ENCODE peak calls at places on chromosomes 3 and 15, in seven cellular contexts. D is naive thymus-derived CD4-positive, alpha-beta T cell; U is GM06990; E is psoas muscle; I is hepatocyte; N is astrocyte of the spinal cord; C is aorta. R is an unnamed sample.

GRCh38 chr3:61541694-61542093 is 19.7 kb upstream of the PTPRG start:
- DNase-seq in I (no peak), D (no peak), E (no peak), U (no peak), C (no peak), N (no peak), R (no peak)

GRCh38 chr3:104909188-104909587 is 457.5 kb upstream of the ALCAM start:
- DNase-seq in D (no peak), N (peak), E (no peak), C (no peak), U (no peak), I (peak), R (peak)

GRCh38 chr3:73621388-73621787 is 3.4 kb downstream of the PDZRN3 start:
- DNase-seq in E (no peak), U (no peak), C (no peak), D (no peak), I (peak), N (no peak), R (no peak)

GRCh38 chr3:125281411-125281810 is 68.9 kb upstream of the SLC12A8 start:
- DNase-seq in N (peak), E (no peak), U (no peak), D (no peak), C (no peak), I (no peak), R (no peak)

GRCh38 chr15:90063733-90064247 is 38.5 kb downstream of the IDH2 start:
- DNase-seq in E (no peak), I (no peak), U (no peak), N (no peak), C (peak), D (no peak), R (no peak)

GRCh38 chr3:122183893-122184590 is 574 bp downstream of the CASR start:
- DNase-seq in C (no peak), D (no peak), U (peak), N (no peak), E (no peak), I (no peak), R (no peak)

GRCh38 chr3:16865335-16865734 is 19.4 kb upstream of the PLCL2 start:
- DNase-seq in D (no peak), N (peak), E (no peak), C (no peak), U (no peak), I (no peak), R (no peak)

GRCh38 chr3:131812433-131812832 is 222.4 kb downstream of the CPNE4 start:
- DNase-seq in U (no peak), E (no peak), N (no peak), C (no peak), D (no peak), I (no peak), R (peak)

GRCh38 chr3:172180473-172180872 is 141.1 kb downstream of the FNDC3B start:
- DNase-seq in E (no peak), D (no peak), U (no peak), N (no peak), C (no peak), I (no peak), R (no peak)

GRCh38 chr3:23810342-23811116 is 4.8 kb downstream of the UBE2E1 start:
- DNase-seq in I (peak), E (peak), D (peak), U (peak), N (peak), C (peak), R (no peak)

GRCh38 chr3:4504340-4505261 is 11.5 kb downstream of the ITPR1 start:
- DNase-seq in U (no peak), C (no peak), I (no peak), E (no peak), N (no peak), D (no peak), R (no peak)

GRCh38 chr3:148992635-148993230 is 1.4 kb downstream of the GYG1 start:
- DNase-seq in C (no peak), I (peak), E (peak), U (no peak), D (no peak), N (no peak), R (no peak)

GRCh38 chr3:186705882-186706780 is 11.0 kb upstream of the KNG1 start:
- DNase-seq in C (no peak), D (no peak), U (no peak), E (no peak), I (no peak), N (no peak), R (no peak)

GRCh38 chr3:151890721-151891141 is 17.3 kb downstream of the SUCNR1 start:
- DNase-seq in E (no peak), N (no peak), I (no peak), D (no peak), C (no peak), U (peak), R (no peak)

GRCh38 chr3:33134026-33134625 is 20.3 kb downstream of the CRTAP start:
- DNase-seq in N (peak), D (no peak), C (no peak), E (no peak), U (no peak), I (no peak), R (no peak)

GRCh38 chr3:76222115-76222652 is 436.8 kb upstream of the ZNF717 start:
- DNase-seq in U (no peak), D (no peak), C (no peak), I (peak), N (no peak), E (no peak), R (no peak)

GRCh38 chr3:34012102-34012461 is 213.7 kb downstream of the PDCD6IP start:
- DNase-seq in D (no peak), C (no peak), E (no peak), U (no peak), N (peak), I (peak), R (peak)

GRCh38 chr15:100201376-100202280 is 140.1 kb downstream of the ADAMTS17 start:
- DNase-seq in I (no peak), N (peak), D (no peak), U (peak), E (no peak), C (no peak), R (no peak)

GRCh38 chr3:71225285-71225684 is 358.2 kb downstream of the FOXP1 start:
- DNase-seq in U (no peak), I (no peak), C (no peak), E (no peak), N (no peak), D (no peak), R (no peak)
- H3K4me3 ChIP-seq in U (no peak), I (no peak), C (no peak), E (no peak), N (no peak), D (no peak), R (no peak)

GRCh38 chr3:42442640-42443039 is 32.2 kb upstream of the LYZL4 start:
- DNase-seq in E (no peak), U (no peak), I (no peak), N (no peak), D (no peak), C (no peak), R (no peak)

GRCh38 chr3:42440924-42441323 is 30.5 kb upstream of the LYZL4 start:
- DNase-seq in E (no peak), U (no peak), I (no peak), C (no peak), D (no peak), N (no peak), R (no peak)

GRCh38 chr3:42443819-42444436 is 33.5 kb upstream of the LYZL4 start:
- DNase-seq in I (peak), D (peak), C (peak), U (peak), N (peak), E (peak), R (peak)

GRCh38 chr3:42446111-42447050 is 36.0 kb upstream of the LYZL4 start:
- DNase-seq in U (no peak), I (no peak), N (no peak), D (no peak), E (no peak), C (no peak), R (no peak)

DNA sequence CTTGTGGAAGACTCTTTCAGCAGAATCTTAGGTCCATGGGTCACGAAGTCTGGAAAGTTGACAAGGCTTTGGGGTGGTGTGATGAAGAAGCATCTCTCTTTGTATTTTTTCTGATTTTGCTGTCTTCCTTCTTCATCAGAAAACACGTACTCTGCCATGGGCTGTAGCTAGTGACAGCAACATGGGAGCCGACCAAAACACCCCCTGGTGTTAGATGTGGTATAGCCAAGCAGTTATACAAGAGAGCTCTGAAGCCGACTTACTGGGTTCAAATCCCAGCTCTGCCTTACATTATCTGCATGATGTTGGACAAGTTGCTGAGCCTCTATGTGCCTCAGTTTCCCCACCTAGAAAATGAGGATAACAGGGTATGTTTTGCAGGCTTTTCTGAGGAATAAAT is 32.9 kb upstream of the LYZL4 start:
- DNase-seq in U (no peak), C (no peak), N (no peak), E (no peak), D (no peak), I (no peak), R (no peak)
- H3K4me3 ChIP-seq in U (no peak), C (no peak), N (no peak), E (no peak), D (no peak), I (no peak), R (no peak)

GRCh38 chr15:57144448-57144847 is 226.0 kb downstream of the TCF12 start:
- DNase-seq in C (no peak), I (no peak), U (no peak), E (no peak), N (no peak), D (no peak), R (no peak)

GRCh38 chr15:57143511-57144078 is 225.2 kb downstream of the TCF12 start:
- DNase-seq in C (no peak), D (no peak), E (no peak), I (no peak), N (no peak), U (no peak), R (no peak)

GRCh38 chr15:57149196-57149595 is 227.1 kb upstream of the CGNL1 start:
- DNase-seq in I (peak), D (no peak), U (no peak), C (no peak), E (no peak), N (peak), R (peak)

GRCh38 chr15:57148236-57148635 is 228.1 kb upstream of the CGNL1 start:
- DNase-seq in E (no peak), C (no peak), N (no peak), D (no peak), U (no peak), I (no peak), R (no peak)

DNA sequence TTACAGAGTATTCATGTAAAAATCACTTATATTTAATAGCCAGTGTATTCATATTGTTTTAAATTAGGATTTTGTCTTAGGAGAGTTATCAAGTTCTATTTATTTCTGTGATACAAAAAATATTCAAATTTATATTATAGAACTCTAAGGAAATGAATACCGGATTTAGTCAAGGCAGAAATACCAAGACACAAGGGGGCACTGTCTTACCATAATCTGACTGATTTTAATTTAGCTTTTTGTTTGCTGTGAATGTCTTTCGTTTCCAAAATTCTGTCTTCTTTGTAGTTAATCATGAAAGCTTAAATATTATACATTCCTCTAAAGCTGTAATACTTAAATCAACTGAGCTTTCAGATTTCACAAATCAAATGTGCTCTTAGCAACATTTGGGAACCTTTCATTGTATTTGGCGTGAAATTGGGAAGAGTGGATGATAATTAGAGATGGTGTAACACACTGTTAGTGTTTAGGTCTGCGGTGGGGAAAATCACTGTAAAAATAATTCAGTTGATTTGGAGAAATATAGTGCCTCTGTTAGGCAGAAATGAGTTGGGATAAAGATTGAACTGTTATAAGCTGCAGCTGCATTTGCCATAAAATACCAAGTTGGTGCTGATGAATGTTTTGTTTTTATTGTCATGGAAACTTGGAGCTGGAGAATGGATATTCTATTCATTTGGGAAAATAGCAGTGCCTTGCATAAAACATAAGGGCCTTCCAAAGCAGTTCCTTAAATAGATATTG is 228.1 kb downstream of the TCF12 start:
- DNase-seq in N (peak), D (no peak), E (no peak), I (peak), C (no peak), U (peak), R (no peak)
- H3K4me3 ChIP-seq in N (no peak), D (no peak), E (peak), I (no peak), C (no peak), U (no peak), R (peak)

GRCh38 chr3:97821413-97821809 is 400 bp upstream of the CRYBG3 start:
- DNase-seq in D (no peak), N (peak), E (peak), C (peak), I (peak), U (no peak), R (no peak)

GRCh38 chr3:97821810-97822775 is at the start of gene CRYBG3:
- DNase-seq in C (peak), D (peak), E (peak), U (peak), I (peak), N (peak), R (peak)

GRCh38 chr3:97823503-97824004 is 1.7 kb downstream of the CRYBG3 start:
- DNase-seq in E (peak), I (no peak), N (no peak), D (no peak), C (peak), U (no peak), R (no peak)

GRCh38 chr3:97825101-97825500 is 3.3 kb downstream of the CRYBG3 start:
- DNase-seq in I (no peak), C (no peak), D (no peak), E (no peak), N (no peak), U (no peak), R (no peak)

DNA sequence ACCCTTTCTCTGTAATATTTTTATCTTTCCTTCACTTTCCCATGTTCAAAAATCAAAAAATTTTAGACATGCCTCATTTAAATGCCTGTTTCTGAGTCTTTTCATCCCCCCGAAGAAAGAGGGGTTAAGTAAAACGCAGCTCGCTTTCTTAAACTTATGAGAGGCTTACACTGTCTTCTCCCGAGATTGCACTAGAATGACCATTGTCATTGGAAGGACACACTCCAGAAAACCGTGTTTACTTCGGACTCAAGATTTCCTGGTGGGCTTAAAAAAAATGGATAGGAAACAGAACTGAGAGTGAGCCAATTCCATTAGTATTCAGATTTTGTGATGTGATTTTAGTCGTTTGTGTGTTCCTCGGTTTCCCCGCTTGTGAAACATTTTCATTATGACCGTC is 1.3 kb downstream of the CRYBG3 start:
- DNase-seq in U (no peak), E (no peak), C (no peak), I (no peak), D (no peak), N (no peak), R (no peak)
- H3K4me3 ChIP-seq in U (peak), E (peak), C (peak), I (peak), D (no peak), N (peak), R (peak)

GRCh38 chr3:14808502-14809266 is 10.1 kb upstream of the FGD5 start:
- DNase-seq in C (no peak), D (no peak), I (no peak), N (no peak), E (no peak), U (no peak), R (no peak)

GRCh38 chr3:14812196-14812785 is 6.5 kb upstream of the FGD5 start:
- DNase-seq in U (no peak), E (no peak), I (no peak), C (no peak), N (no peak), D (no peak), R (no peak)

GRCh38 chr3:14810070-14810732 is 8.6 kb upstream of the FGD5 start:
- DNase-seq in D (no peak), E (peak), N (no peak), C (no peak), U (no peak), I (peak), R (no peak)

GRCh38 chr3:14811733-14812132 is 7.0 kb upstream of the FGD5 start:
- DNase-seq in D (no peak), E (no peak), U (no peak), N (no peak), I (no peak), C (no peak), R (no peak)

DNA sequence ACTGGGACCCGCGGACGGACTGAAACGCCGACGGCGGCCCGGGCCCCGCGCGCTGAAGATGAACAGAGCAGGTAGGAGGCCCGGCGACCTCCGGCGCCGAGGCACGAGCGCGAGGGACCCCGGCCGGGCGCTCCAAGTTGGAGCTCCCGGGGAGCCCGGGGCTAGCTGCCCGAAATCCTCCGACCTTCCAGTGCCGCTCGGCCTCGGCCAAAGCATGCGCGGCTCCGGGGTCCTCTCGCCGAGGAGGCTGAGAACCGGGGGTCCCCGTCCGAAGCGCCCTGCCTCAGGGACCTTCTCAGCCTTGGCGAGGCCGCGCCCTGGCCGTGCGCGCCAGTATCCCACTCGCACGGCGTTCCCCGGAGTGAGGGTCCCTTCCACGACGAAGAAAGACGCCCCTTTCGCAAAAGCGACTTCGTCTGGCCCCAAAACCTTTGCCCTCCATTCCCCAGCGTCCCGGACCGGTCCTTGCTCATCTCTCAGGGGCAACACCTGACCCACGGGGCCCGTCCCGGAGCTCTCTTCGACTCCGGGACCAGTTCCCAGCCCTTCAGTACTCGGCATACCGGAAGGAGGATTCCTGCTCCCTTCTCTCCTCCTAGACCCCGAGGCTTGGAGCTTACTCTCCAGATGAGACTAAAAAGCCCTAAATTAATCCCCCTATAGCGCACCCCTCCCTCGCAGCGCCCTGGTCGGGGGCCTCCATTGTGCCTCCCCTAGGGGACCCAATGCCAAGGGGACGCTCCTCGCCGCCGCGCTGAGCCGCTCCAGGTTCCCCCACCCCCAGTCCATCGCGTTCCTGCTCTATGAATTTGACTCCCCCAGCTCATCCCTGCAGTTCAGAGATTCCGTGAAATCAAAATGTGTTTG is 7.7 kb upstream of the FGD5 start:
- DNase-seq in I (no peak), C (no peak), U (no peak), N (no peak), E (no peak), D (no peak), R (no peak)
- H3K4me3 ChIP-seq in I (no peak), C (peak), U (no peak), N (no peak), E (peak), D (no peak), R (no peak)

DNA sequence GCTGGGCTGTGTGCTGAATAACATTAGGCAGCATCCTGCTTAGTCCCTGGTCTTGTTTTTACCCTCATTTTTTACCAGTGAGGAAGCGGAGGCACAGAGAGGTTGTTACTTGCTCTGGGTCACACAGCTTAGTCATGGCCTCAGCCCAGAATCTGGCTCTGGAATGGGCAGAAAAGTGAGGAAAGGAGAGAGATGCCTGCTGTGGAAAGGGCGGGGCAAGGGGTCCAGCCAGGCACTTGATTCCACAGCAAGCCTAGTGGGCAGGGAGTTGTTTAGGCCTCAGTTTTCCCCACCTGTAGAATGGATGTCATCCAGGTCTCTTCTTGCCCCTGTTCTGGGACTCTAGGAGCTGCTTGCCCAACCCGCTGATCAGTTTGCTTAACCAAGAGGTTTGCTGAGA is 35.9 kb downstream of the SLC6A6 start:
- DNase-seq in D (no peak), E (no peak), I (no peak), U (no peak), C (no peak), N (no peak), R (no peak)
- H3K4me3 ChIP-seq in D (no peak), E (no peak), I (no peak), U (no peak), C (no peak), N (no peak), R (no peak)

GRCh38 chr15:67064607-67065530 is 533 bp upstream of the SMAD3 start:
- DNase-seq in D (peak), C (no peak), N (peak), I (peak), E (peak), U (peak), R (no peak)

GRCh38 chr15:67063689-67064606 is 1.5 kb upstream of the SMAD3 start:
- DNase-seq in U (no peak), E (peak), D (no peak), C (no peak), N (peak), I (peak), R (no peak)

GRCh38 chr15:67067161-67067853 is 1.9 kb downstream of the SMAD3 start:
- DNase-seq in D (no peak), N (peak), C (no peak), U (no peak), I (no peak), E (no peak), R (no peak)

GRCh38 chr15:67066041-67067021 is 929 bp downstream of the SMAD3 start:
- DNase-seq in U (no peak), I (no peak), N (no peak), E (no peak), D (no peak), C (peak), R (no peak)

GRCh38 chr15:67065531-67066005 is at the start of gene SMAD3:
- DNase-seq in E (peak), U (peak), I (peak), N (peak), C (peak), D (peak), R (peak)
- H3K4me3 ChIP-seq in E (peak), U (peak), I (peak), N (peak), C (peak), D (peak), R (peak)

GRCh38 chr15:76139368-76140068 is 79.7 kb downstream of the TMEM266 start:
- DNase-seq in I (peak), D (peak), U (peak), E (peak), N (peak), C (peak), R (no peak)
- H3K4me3 ChIP-seq in I (no peak), D (no peak), U (no peak), E (no peak), N (no peak), C (no peak), R (no peak)

GRCh38 chr15:32861741-32862140 is 143.9 kb downstream of the GREM1 start:
- DNase-seq in C (peak), I (peak), N (peak), D (no peak), E (peak), U (peak), R (peak)
- H3K4me3 ChIP-seq in C (no peak), I (no peak), N (no peak), D (no peak), E (peak), U (no peak), R (no peak)